ENCODE peak calls at places on chromosomes 2 and 18, in eight cellular contexts. One of them, this sample, is unnamed.

GRCh38 chr2:199460808-199461454 is 3.2 kb upstream of the SATB2 start:
- DNase-seq in NCI-H345: no peak
- DNase-seq in Kasumi-1: no peak
- DNase-seq in left kidney: peak; percentile 15
- DNase-seq in SW480: no peak
- DNase-seq in stimulated activated CD4-positive, alpha-beta T cell treated with anti-CD3 and anti-CD28 coated beads, Interleukin-4, amount 100 ng/mL, for 24 hours: no peak
- DNase-seq in NCI-H2029: no peak
- DNase-seq in AG09319: no peak
- DNase-seq in this sample: no peak

GRCh38 chr2:201203916-201204654 is 21.1 kb downstream of the CASP10 start:
- DNase-seq in AG09319: peak; percentile 67
- DNase-seq in Kasumi-1: no peak
- DNase-seq in left kidney: peak; percentile 74
- DNase-seq in SW480: no peak
- DNase-seq in NCI-H2029: no peak
- DNase-seq in NCI-H345: no peak
- DNase-seq in stimulated activated CD4-positive, alpha-beta T cell treated with anti-CD3 and anti-CD28 coated beads, Interleukin-4, amount 100 ng/mL, for 24 hours: no peak
- DNase-seq in this sample: peak; percentile 92

GRCh38 chr2:98847853-98848252 is 88.2 kb downstream of the CRACDL start:
- DNase-seq in NCI-H345: no peak
- DNase-seq in AG09319: no peak
- DNase-seq in stimulated activated CD4-positive, alpha-beta T cell treated with anti-CD3 and anti-CD28 coated beads, Interleukin-4, amount 100 ng/mL, for 24 hours: no peak
- DNase-seq in SW480: no peak
- DNase-seq in left kidney: no peak
- DNase-seq in NCI-H2029: no peak
- DNase-seq in Kasumi-1: no peak
- DNase-seq in this sample: no peak

GRCh38 chr18:7084080-7084765 is 33.4 kb downstream of the LAMA1 start:
- DNase-seq in Kasumi-1: no peak
- DNase-seq in NCI-H2029: no peak
- DNase-seq in left kidney: peak; percentile 55
- DNase-seq in SW480: no peak
- DNase-seq in NCI-H345: no peak
- DNase-seq in stimulated activated CD4-positive, alpha-beta T cell treated with anti-CD3 and anti-CD28 coated beads, Interleukin-4, amount 100 ng/mL, for 24 hours: no peak
- DNase-seq in AG09319: no peak
- DNase-seq in this sample: no peak

GRCh38 chr18:43970656-43971055 is 693.4 kb upstream of the SYT4 start:
- DNase-seq in Kasumi-1: no peak
- DNase-seq in AG09319: no peak
- DNase-seq in NCI-H2029: no peak
- DNase-seq in stimulated activated CD4-positive, alpha-beta T cell treated with anti-CD3 and anti-CD28 coated beads, Interleukin-4, amount 100 ng/mL, for 24 hours: no peak
- DNase-seq in NCI-H345: no peak
- DNase-seq in left kidney: no peak
- DNase-seq in SW480: no peak
- DNase-seq in this sample: no peak

GRCh38 chr18:5040476-5040875 is 156.6 kb downstream of the AKAIN1 start:
- DNase-seq in left kidney: no peak
- DNase-seq in NCI-H2029: no peak
- DNase-seq in stimulated activated CD4-positive, alpha-beta T cell treated with anti-CD3 and anti-CD28 coated beads, Interleukin-4, amount 100 ng/mL, for 24 hours: no peak
- DNase-seq in Kasumi-1: no peak
- DNase-seq in SW480: no peak
- DNase-seq in NCI-H345: no peak
- DNase-seq in AG09319: no peak
- DNase-seq in this sample: no peak

GRCh38 chr18:23573948-23574431 is 12.3 kb downstream of the NPC1 start:
- DNase-seq in AG09319: no peak
- DNase-seq in NCI-H345: no peak
- DNase-seq in Kasumi-1: no peak
- DNase-seq in SW480: peak; percentile 24
- DNase-seq in left kidney: no peak
- DNase-seq in stimulated activated CD4-positive, alpha-beta T cell treated with anti-CD3 and anti-CD28 coated beads, Interleukin-4, amount 100 ng/mL, for 24 hours: peak; percentile 29
- DNase-seq in NCI-H2029: no peak
- DNase-seq in this sample: no peak

GRCh38 chr2:222813177-222813843 is 47.5 kb upstream of the ACSL3 start:
- DNase-seq in stimulated activated CD4-positive, alpha-beta T cell treated with anti-CD3 and anti-CD28 coated beads, Interleukin-4, amount 100 ng/mL, for 24 hours: peak; percentile 12
- DNase-seq in AG09319: no peak
- DNase-seq in SW480: no peak
- DNase-seq in Kasumi-1: no peak
- DNase-seq in NCI-H345: no peak
- DNase-seq in left kidney: no peak
- DNase-seq in NCI-H2029: no peak
- DNase-seq in this sample: no peak

GRCh38 chr2:143545643-143546275 is 416.5 kb downstream of the ARHGAP15 start:
- DNase-seq in SW480: no peak
- DNase-seq in NCI-H2029: no peak
- DNase-seq in NCI-H345: no peak
- DNase-seq in left kidney: peak; percentile 46
- DNase-seq in stimulated activated CD4-positive, alpha-beta T cell treated with anti-CD3 and anti-CD28 coated beads, Interleukin-4, amount 100 ng/mL, for 24 hours: no peak
- DNase-seq in Kasumi-1: no peak
- DNase-seq in AG09319: no peak
- DNase-seq in this sample: no peak

GRCh38 chr2:187349328-187349944 is 98.6 kb downstream of the CALCRL start:
- DNase-seq in NCI-H345: no peak
- DNase-seq in left kidney: no peak
- DNase-seq in Kasumi-1: no peak
- DNase-seq in SW480: no peak
- DNase-seq in AG09319: no peak
- DNase-seq in stimulated activated CD4-positive, alpha-beta T cell treated with anti-CD3 and anti-CD28 coated beads, Interleukin-4, amount 100 ng/mL, for 24 hours: no peak
- DNase-seq in NCI-H2029: no peak
- DNase-seq in this sample: no peak

GRCh38 chr2:173050684-173051083 is 25.0 kb upstream of the MAP3K20 start:
- DNase-seq in NCI-H345: no peak
- DNase-seq in NCI-H2029: no peak
- DNase-seq in AG09319: no peak
- DNase-seq in SW480: no peak
- DNase-seq in left kidney: no peak
- DNase-seq in Kasumi-1: no peak
- DNase-seq in stimulated activated CD4-positive, alpha-beta T cell treated with anti-CD3 and anti-CD28 coated beads, Interleukin-4, amount 100 ng/mL, for 24 hours: no peak
- DNase-seq in this sample: no peak

GRCh38 chr2:176111891-176112374 is 4.6 kb upstream of the HOXD10 start:
- DNase-seq in SW480: no peak
- DNase-seq in stimulated activated CD4-positive, alpha-beta T cell treated with anti-CD3 and anti-CD28 coated beads, Interleukin-4, amount 100 ng/mL, for 24 hours: no peak
- DNase-seq in left kidney: peak; percentile 56
- DNase-seq in Kasumi-1: no peak
- DNase-seq in AG09319: no peak
- DNase-seq in NCI-H2029: no peak
- DNase-seq in NCI-H345: no peak
- DNase-seq in this sample: no peak

GRCh38 chr2:197599285-197599965 is 76.0 kb downstream of the RFTN2 start:
- DNase-seq in AG09319: no peak
- DNase-seq in SW480: peak; percentile 31
- DNase-seq in NCI-H345: no peak
- DNase-seq in stimulated activated CD4-positive, alpha-beta T cell treated with anti-CD3 and anti-CD28 coated beads, Interleukin-4, amount 100 ng/mL, for 24 hours: peak; percentile 14
- DNase-seq in left kidney: no peak
- DNase-seq in NCI-H2029: peak; percentile 14
- DNase-seq in Kasumi-1: peak; percentile 92
- DNase-seq in this sample: no peak

GRCh38 chr2:239321596-239322413 is 79.0 kb downstream of the HDAC4 start:
- DNase-seq in AG09319: no peak
- DNase-seq in NCI-H2029: no peak
- DNase-seq in Kasumi-1: no peak
- DNase-seq in stimulated activated CD4-positive, alpha-beta T cell treated with anti-CD3 and anti-CD28 coated beads, Interleukin-4, amount 100 ng/mL, for 24 hours: peak; percentile 61
- DNase-seq in left kidney: no peak
- DNase-seq in NCI-H345: no peak
- DNase-seq in SW480: peak; percentile 35
- DNase-seq in this sample: no peak

GRCh38 chr2:3399829-3400228 is 20.3 kb downstream of the TRAPPC12 start:
- DNase-seq in AG09319: no peak
- DNase-seq in NCI-H345: no peak
- DNase-seq in NCI-H2029: no peak
- DNase-seq in Kasumi-1: no peak
- DNase-seq in stimulated activated CD4-positive, alpha-beta T cell treated with anti-CD3 and anti-CD28 coated beads, Interleukin-4, amount 100 ng/mL, for 24 hours: no peak
- DNase-seq in left kidney: peak; percentile 45
- DNase-seq in SW480: no peak
- DNase-seq in this sample: no peak

GRCh38 chr2:231611273-231612198 is 18.9 kb downstream of the TEX44 start:
- DNase-seq in stimulated activated CD4-positive, alpha-beta T cell treated with anti-CD3 and anti-CD28 coated beads, Interleukin-4, amount 100 ng/mL, for 24 hours: peak; percentile 75
- DNase-seq in SW480: peak; percentile 85
- DNase-seq in NCI-H345: no peak
- DNase-seq in left kidney: peak; percentile 44
- DNase-seq in AG09319: no peak
- DNase-seq in NCI-H2029: no peak
- DNase-seq in Kasumi-1: peak; percentile 61
- DNase-seq in this sample: no peak

GRCh38 chr2:11096591-11096990 is 58.7 kb upstream of the SLC66A3 start:
- DNase-seq in NCI-H2029: no peak
- DNase-seq in Kasumi-1: no peak
- DNase-seq in left kidney: no peak
- DNase-seq in SW480: no peak
- DNase-seq in stimulated activated CD4-positive, alpha-beta T cell treated with anti-CD3 and anti-CD28 coated beads, Interleukin-4, amount 100 ng/mL, for 24 hours: no peak
- DNase-seq in AG09319: no peak
- DNase-seq in NCI-H345: no peak
- DNase-seq in this sample: no peak

GRCh38 chr2:23916727-23917458 is 10.0 kb downstream of the ATAD2B start:
- DNase-seq in stimulated activated CD4-positive, alpha-beta T cell treated with anti-CD3 and anti-CD28 coated beads, Interleukin-4, amount 100 ng/mL, for 24 hours: no peak
- DNase-seq in SW480: peak; percentile 37
- DNase-seq in NCI-H345: peak; percentile 62
- DNase-seq in AG09319: no peak
- DNase-seq in Kasumi-1: no peak
- DNase-seq in NCI-H2029: peak; percentile 72
- DNase-seq in left kidney: no peak
- DNase-seq in this sample: peak; percentile 22

GRCh38 chr2:238820909-238821308 is 27.0 kb upstream of the TWIST2 start:
- DNase-seq in left kidney: peak; percentile 29
- DNase-seq in SW480: no peak
- DNase-seq in AG09319: no peak
- DNase-seq in stimulated activated CD4-positive, alpha-beta T cell treated with anti-CD3 and anti-CD28 coated beads, Interleukin-4, amount 100 ng/mL, for 24 hours: no peak
- DNase-seq in NCI-H2029: no peak
- DNase-seq in NCI-H345: no peak
- DNase-seq in Kasumi-1: no peak
- DNase-seq in this sample: no peak

GRCh38 chr2:221397179-221397578 is 174.9 kb downstream of the EPHA4 start:
- DNase-seq in SW480: peak; percentile 37
- DNase-seq in left kidney: no peak
- DNase-seq in stimulated activated CD4-positive, alpha-beta T cell treated with anti-CD3 and anti-CD28 coated beads, Interleukin-4, amount 100 ng/mL, for 24 hours: no peak
- DNase-seq in AG09319: no peak
- DNase-seq in Kasumi-1: no peak
- DNase-seq in NCI-H2029: no peak
- DNase-seq in NCI-H345: no peak
- DNase-seq in this sample: no peak

GRCh38 chr2:230328155-230328458 is 1.1 kb downstream of the SP140L start:
- DNase-seq in stimulated activated CD4-positive, alpha-beta T cell treated with anti-CD3 and anti-CD28 coated beads, Interleukin-4, amount 100 ng/mL, for 24 hours: no peak
- DNase-seq in NCI-H2029: no peak
- DNase-seq in NCI-H345: no peak
- DNase-seq in AG09319: no peak
- DNase-seq in left kidney: no peak
- DNase-seq in SW480: no peak
- DNase-seq in Kasumi-1: no peak
- DNase-seq in this sample: no peak

GRCh38 chr2:170533156-170533555 is 182.0 kb upstream of the SP5 start:
- DNase-seq in SW480: no peak
- DNase-seq in stimulated activated CD4-positive, alpha-beta T cell treated with anti-CD3 and anti-CD28 coated beads, Interleukin-4, amount 100 ng/mL, for 24 hours: no peak
- DNase-seq in NCI-H2029: no peak
- DNase-seq in NCI-H345: no peak
- DNase-seq in left kidney: no peak
- DNase-seq in Kasumi-1: no peak
- DNase-seq in AG09319: no peak
- DNase-seq in this sample: no peak